ENCODE peak calls at places on chromosomes 1 and 21, in six cellular contexts. F is NCI-H226, T is AG08396, O is esophagus squamous epithelium, R is ACHN, E is germinal center. N is an unnamed sample.

GRCh38 chr1:166974647-166975345 is 544 bp downstream of the ILDR2 start:
- DNase-seq in F (no peak), T (no peak), O (no peak), R (peak), E (peak), N (peak)

GRCh38 chr21:41045534-41046268 is 122.3 kb upstream of the BACE2 start:
- DNase-seq in F (no peak), T (no peak), O (no peak), R (peak), E (no peak), N (no peak)

GRCh38 chr1:22969224-22969829 is 3.3 kb downstream of the LACTBL1 start:
- DNase-seq in F (peak), T (peak), O (no peak), R (no peak), E (no peak), N (no peak)

GRCh38 chr1:204723131-204723787 is 37.7 kb upstream of the LRRN2 start:
- DNase-seq in F (no peak), T (no peak), O (no peak), R (no peak), E (no peak), N (no peak)

GRCh38 chr1:200979574-200980451 is 43.7 kb downstream of the KIF21B start:
- DNase-seq in F (no peak), T (peak), O (no peak), R (peak), E (peak), N (peak)

GRCh38 chr1:24694380-24694843 is 50.8 kb upstream of the CLIC4 start:
- DNase-seq in F (no peak), T (no peak), O (no peak), R (no peak), E (no peak), N (peak)

GRCh38 chr1:8649875-8650274 is 167.6 kb downstream of the RERE start:
- DNase-seq in F (no peak), T (no peak), O (no peak), R (no peak), E (no peak), N (no peak)

GRCh38 chr1:2091611-2092604 is 41.7 kb downstream of the PRKCZ start:
- DNase-seq in F (no peak), T (no peak), O (no peak), R (no peak), E (no peak), N (no peak)

GRCh38 chr1:208045410-208046252 is 134.7 kb upstream of the CD34 start:
- DNase-seq in F (no peak), T (no peak), O (no peak), R (peak), E (no peak), N (no peak)

GRCh38 chr21:29893687-29894086 is 46.1 kb downstream of the GRIK1 start:
- DNase-seq in F (no peak), T (no peak), O (no peak), R (no peak), E (no peak), N (no peak)

GRCh38 chr1:75233302-75233929 is 99.2 kb downstream of the LHX8 start:
- DNase-seq in F (peak), T (peak), O (no peak), R (peak), E (peak), N (peak)

GRCh38 chr1:229862017-229862774 is 204.8 kb upstream of the GALNT2 start:
- DNase-seq in F (no peak), T (no peak), O (no peak), R (no peak), E (no peak), N (no peak)

GRCh38 chr1:16191309-16191708 is 21.1 kb downstream of the ARHGEF19 start:
- DNase-seq in F (no peak), T (no peak), O (no peak), R (no peak), E (no peak), N (no peak)

GRCh38 chr1:68148631-68149030 is 83.7 kb downstream of the WLS start:
- DNase-seq in F (no peak), T (no peak), O (no peak), R (no peak), E (no peak), N (no peak)

GRCh38 chr1:84957956-84958355 is 39.0 kb downstream of the MCOLN2 start:
- DNase-seq in F (no peak), T (no peak), O (no peak), R (no peak), E (no peak), N (no peak)

GRCh38 chr1:5514519-5515183 is 477.6 kb downstream of the NPHP4 start:
- DNase-seq in F (peak), T (peak), O (no peak), R (peak), E (peak), N (peak)

GRCh38 chr1:206029484-206029883 is 5.8 kb upstream of the CTSE start:
- DNase-seq in F (peak), T (no peak), O (no peak), R (no peak), E (no peak), N (no peak)

N was measured in GM20000.